ENCODE peak calls at places on chromosome X, in eight cellular contexts. S is tibial nerve; J is nucleus accumbens; T is fibroblast of pulmonary artery; E is putamen; C is T-helper 1 cell; R is HEK293T; F is CD4-positive, alpha-beta T cell. M is an unnamed sample.

GRCh38 chrX:112694062-112694461 is 14.3 kb upstream of the LHFPL1 start:
- DNase-seq in C (no peak), E (no peak), S (no peak), T (no peak), J (no peak), F (no peak), R (no peak), M (no peak)

GRCh38 chrX:136823175-136823574 is 42.4 kb upstream of the ARHGEF6 start:
- DNase-seq in J (no peak), S (no peak), T (no peak), R (no peak), C (no peak), E (no peak), F (no peak), M (no peak)

GRCh38 chrX:135295238-135295943 is 13.9 kb upstream of the ETDC start:
- DNase-seq in R (no peak), C (peak; percentile 73), T (peak; percentile 34), E (peak; percentile 39), S (peak; percentile 5), J (peak; percentile 22), F (peak; percentile 35), M (no peak)

GRCh38 chrX:72255445-72255844 is 16.6 kb upstream of the ERCC6L start:
- DNase-seq in F (no peak), E (no peak), R (no peak), S (no peak), C (no peak), J (peak; percentile 10), T (no peak), M (no peak)

GRCh38 chrX:9847071-9847470 is 60.8 kb downstream of the SHROOM2 start:
- DNase-seq in J (no peak), E (no peak), F (no peak), S (no peak), C (no peak), R (no peak), T (peak; percentile 77), M (peak; percentile 90)

GRCh38 chrX:123976671-123977316 is 15.3 kb downstream of the STAG2 start:
- DNase-seq in E (peak; percentile 5), R (peak; percentile 21), S (no peak), J (no peak), C (no peak), F (no peak), T (peak; percentile 62), M (peak; percentile 51)

GRCh38 chrX:140022482-140022881 is 57.2 kb upstream of the CXorf66 start:
- DNase-seq in E (no peak), F (no peak), R (no peak), J (no peak), S (no peak), C (no peak), T (no peak), M (no peak)

GRCh38 chrX:115598556-115598955 is 37.6 kb downstream of the PLS3 start:
- DNase-seq in E (no peak), C (no peak), R (no peak), F (no peak), S (no peak), J (no peak), T (no peak), M (no peak)

GRCh38 chrX:100695991-100696390 is 35.9 kb downstream of the SYTL4 start:
- DNase-seq in F (no peak), E (no peak), T (no peak), R (no peak), C (no peak), J (no peak), S (no peak), M (no peak)

GRCh38 chrX:57930051-57930450 is 19.8 kb upstream of the ZXDA start:
- DNase-seq in S (no peak), T (peak; percentile 7), F (no peak), R (no peak), J (no peak), C (peak; percentile 16), E (no peak), M (no peak)

GRCh38 chrX:119686087-119686639 is 6.8 kb downstream of the SEPTIN6 start:
- DNase-seq in T (no peak), E (no peak), F (no peak), R (no peak), C (no peak), J (no peak), S (no peak), M (no peak)

GRCh38 chrX:38664285-38664684 is 102.9 kb downstream of the TSPAN7 start:
- DNase-seq in S (peak; percentile 8), C (peak; percentile 13), F (no peak), J (no peak), R (peak; percentile 56), E (peak; percentile 33), T (peak; percentile 52), M (peak; percentile 76)

GRCh38 chrX:133005038-133005437 is 46.6 kb upstream of the HS6ST2 start:
- DNase-seq in F (no peak), J (no peak), R (peak; percentile 52), E (no peak), C (no peak), T (peak; percentile 9), S (no peak), M (peak; percentile 35)

GRCh38 chrX:154321152-154321551 is 25.6 kb downstream of the TKTL1 start:
- DNase-seq in J (no peak), F (no peak), S (no peak), R (no peak), T (no peak), E (no peak), C (no peak), M (no peak)

GRCh38 chrX:130825509-130825908 is 77.5 kb downstream of the ENOX2 start:
- DNase-seq in R (no peak), T (no peak), J (no peak), E (no peak), S (no peak), C (no peak), F (no peak), M (no peak)

GRCh38 chrX:68846536-68846935 is 17.7 kb downstream of the EFNB1 start:
- DNase-seq in J (no peak), C (no peak), E (no peak), S (no peak), R (no peak), T (no peak), F (no peak), M (no peak)

GRCh38 chrX:137566746-137567473 is 983 bp downstream of the ZIC3 start:
- DNase-seq in C (no peak), T (no peak), F (no peak), R (no peak), J (no peak), S (no peak), E (no peak), M (no peak)

GRCh38 chrX:34586507-34586906 is 70.6 kb downstream of the TMEM47 start:
- DNase-seq in C (no peak), J (no peak), S (no peak), R (no peak), F (no peak), T (no peak), E (no peak), M (no peak)

GRCh38 chrX:107733686-107734085 is 41.9 kb downstream of the TSC22D3 start:
- DNase-seq in F (no peak), J (no peak), R (no peak), E (no peak), C (no peak), S (no peak), T (no peak), M (no peak)

GRCh38 chrX:42934020-42934701 is 156.2 kb upstream of the PPP1R2C start:
- DNase-seq in T (no peak), F (no peak), E (no peak), C (peak; percentile 76), J (no peak), S (no peak), R (no peak), M (no peak)

GRCh38 chrX:112734250-112734649 is 54.5 kb upstream of the LHFPL1 start:
- DNase-seq in R (no peak), C (no peak), S (peak; percentile 4), E (peak; percentile 34), F (no peak), J (no peak), T (peak; percentile 12), M (no peak)

GRCh38 chrX:11704725-11705495 is 39.2 kb upstream of the ARHGAP6 start:
- DNase-seq in E (no peak), R (no peak), F (no peak), T (peak; percentile 31), C (no peak), S (no peak), J (no peak), M (peak; percentile 14)

GRCh38 chrX:136157187-136157586 is 9.9 kb downstream of the FHL1 start:
- DNase-seq in J (no peak), C (no peak), E (no peak), S (no peak), R (no peak), F (no peak), T (no peak), M (no peak)

GRCh38 chrX:136656596-136656995 is 8.6 kb downstream of the CD40LG start:
- DNase-seq in R (no peak), C (no peak), T (no peak), S (no peak), J (no peak), E (no peak), F (no peak), M (no peak)